ENCODE peak calls at places on chromosomes 12 and 14, in seven cellular contexts. L is ovary; V is OCI-LY7; S is hepatocyte; W is GM23248; E is CD8-positive, alpha-beta memory T cell; P is lower lobe of right lung. N is an unnamed sample. For H3K4me1, the result is how much of the 10 kb centered on the place peaks cover.

GRCh38 chr14:53389207-53389606 is 236.1 kb upstream of the DDHD1 start:
- DNase-seq in W (peak), L (no peak), V (no peak), E (no peak), P (no peak), S (no peak), N (no peak)

GRCh38 chr14:50603565-50603964 is 43.6 kb downstream of the ATL1 start:
- DNase-seq in V (no peak), S (no peak), L (no peak), P (no peak), E (no peak), W (no peak), N (no peak)

GRCh38 chr12:52580496-52580895 is 6.9 kb upstream of the KRT74 start:
- DNase-seq in V (no peak), E (no peak), L (no peak), W (no peak), S (no peak), P (no peak), N (no peak)

GRCh38 chr12:51522696-51523095 is 68.3 kb upstream of the SCN8A start:
- DNase-seq in S (no peak), V (no peak), P (no peak), L (no peak), W (no peak), E (no peak), N (no peak)

GRCh38 chr12:66066071-66066928 is 64.2 kb downstream of the LLPH start:
- DNase-seq in V (no peak), L (no peak), S (no peak), P (no peak), E (no peak), W (peak), N (no peak)

GRCh38 chr14:104523546-104523935 is 56.0 kb upstream of the C14orf180 start:
- DNase-seq in W (no peak), E (no peak), S (no peak), V (no peak), L (no peak), P (no peak), N (no peak)

GRCh38 chr14:59253527-59253926 is 65.1 kb downstream of the DAAM1 start:
- DNase-seq in S (no peak), P (no peak), E (no peak), V (peak), W (no peak), L (no peak), N (no peak)

GRCh38 chr12:56634242-56634836 is 4.2 kb upstream of the BAZ2A start:
- DNase-seq in S (peak), L (peak), E (peak), V (peak), P (peak), W (peak), N (peak)

GRCh38 chr14:22542360-22542759 is 46.7 kb downstream of the DAD1 start:
- DNase-seq in L (no peak), E (no peak), P (no peak), S (no peak), V (no peak), W (no peak), N (no peak)

GRCh38 chr12:111753144-111753881 is 13.4 kb upstream of the ALDH2 start:
- DNase-seq in E (no peak), S (peak), V (peak), P (peak), L (peak), W (peak), N (peak)

GRCh38 chr12:15227004-15227679 is 5.9 kb upstream of the RERG start:
- DNase-seq in W (peak), V (peak), S (peak), E (no peak), L (peak), P (peak), N (peak)

GRCh38 chr14:77113644-77114043 is 15.6 kb downstream of the CIPC start:
- DNase-seq in P (no peak), W (no peak), E (no peak), S (no peak), L (no peak), V (no peak), N (no peak)

GRCh38 chr12:2375871-2376270 is 323.1 kb downstream of the CACNA1C start:
- DNase-seq in W (no peak), V (no peak), L (no peak), E (no peak), S (no peak), P (no peak), N (no peak)

GRCh38 chr14:30553311-30553989 is 5.5 kb upstream of the G2E3 start:
- DNase-seq in L (no peak), V (no peak), W (peak), S (no peak), E (no peak), P (no peak), N (no peak)

GRCh38 chr14:63361790-63362189 is 43.1 kb upstream of the GPHB5 start:
- DNase-seq in W (no peak), L (no peak), P (no peak), S (no peak), V (peak), E (no peak), N (no peak)

GRCh38 chr12:82963961-82964360 is 277.3 kb downstream of the TMTC2 start:
- DNase-seq in P (no peak), L (no peak), E (no peak), V (no peak), S (no peak), W (no peak), N (no peak)

GRCh38 chr12:7091660-7092228 is 501 bp downstream of the C1R start:
- DNase-seq in V (no peak), P (no peak), E (no peak), L (peak), W (peak), S (no peak), N (no peak)

GRCh38 chr12:40137252-40137651 is 31.4 kb upstream of the SLC2A13 start:
- DNase-seq in S (no peak), W (peak), V (peak), E (peak), P (no peak), L (no peak), N (no peak)

GRCh38 chr12:99200711-99201384 is 446.7 kb upstream of the GARIN6 start:
- DNase-seq in V (no peak), E (no peak), S (no peak), P (no peak), L (no peak), W (no peak), N (no peak)

GRCh38 chr14:97380539-97380941 is 583.4 kb downstream of the VRK1 start:
- DNase-seq in E (no peak), V (no peak), S (peak), W (no peak), P (no peak), L (no peak), N (no peak)

GRCh38 chr14:105255021-105255507 is 6.7 kb downstream of the BTBD6 start:
- DNase-seq in E (no peak), L (no peak), S (no peak), P (no peak), W (no peak), V (no peak), N (no peak)

GRCh38 chr12:131007031-131007793 is 53.5 kb downstream of the ADGRD1 start:
- DNase-seq in W (peak), L (peak), V (no peak), P (peak), S (peak), E (no peak), N (peak)

GRCh38 chr12:75979181-75979580 is 52.4 kb downstream of the PHLDA1 start:
- DNase-seq in P (no peak), E (peak), V (no peak), W (peak), S (no peak), L (no peak), N (no peak)

GRCh38 chr12:78275886-78276285 is 445.2 kb downstream of the NAV3 start:
- DNase-seq in S (no peak), E (no peak), V (no peak), L (no peak), P (no peak), W (no peak), N (no peak)

DNA sequence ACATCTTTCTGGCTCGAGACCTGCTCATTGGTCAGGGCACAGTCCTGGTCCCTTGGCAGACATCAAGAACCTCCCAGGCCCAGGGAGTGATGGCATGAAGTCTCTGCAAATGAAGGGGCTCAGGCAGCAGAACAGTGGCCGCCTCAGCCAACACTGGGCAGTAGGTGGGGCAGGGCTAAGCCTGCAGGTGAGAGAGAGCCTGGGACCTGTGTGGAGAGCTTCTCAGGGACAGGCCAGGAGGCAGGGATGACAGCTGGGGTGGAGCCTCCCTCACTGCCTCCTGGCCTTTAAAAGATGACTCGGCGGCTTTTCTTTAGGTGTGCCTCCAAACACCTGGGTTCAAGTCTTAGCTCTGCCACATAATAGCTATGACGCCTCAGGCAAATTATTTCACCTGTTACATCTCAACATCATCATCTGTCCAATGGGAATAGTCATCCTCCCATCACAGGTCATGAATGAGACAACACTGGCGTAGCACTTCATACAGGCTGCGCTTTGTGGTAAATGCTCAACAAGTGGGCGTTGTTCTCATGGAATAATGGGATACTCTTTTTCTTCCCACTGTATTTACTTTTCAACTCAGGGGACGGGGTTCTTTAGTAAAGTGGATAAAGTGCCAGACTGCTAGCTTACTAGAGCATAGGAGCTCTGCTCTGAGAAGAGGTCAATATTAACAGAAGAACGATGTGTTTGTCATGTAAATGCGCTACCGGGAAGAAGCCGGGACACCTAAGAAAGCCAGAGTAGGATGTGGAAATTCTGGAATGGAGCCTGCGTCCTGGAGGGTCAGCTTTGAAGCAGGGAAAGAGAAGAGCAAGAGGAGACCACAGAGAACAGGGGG is 277.4 kb downstream of the FOXN3 start:
- DNase-seq in L (no peak), P (no peak), V (no peak), E (no peak), S (no peak), W (no peak), N (no peak)
- H3K4me3 ChIP-seq in L (no peak), P (no peak), V (no peak), E (no peak), S (no peak), W (no peak), N (no peak)

DNA sequence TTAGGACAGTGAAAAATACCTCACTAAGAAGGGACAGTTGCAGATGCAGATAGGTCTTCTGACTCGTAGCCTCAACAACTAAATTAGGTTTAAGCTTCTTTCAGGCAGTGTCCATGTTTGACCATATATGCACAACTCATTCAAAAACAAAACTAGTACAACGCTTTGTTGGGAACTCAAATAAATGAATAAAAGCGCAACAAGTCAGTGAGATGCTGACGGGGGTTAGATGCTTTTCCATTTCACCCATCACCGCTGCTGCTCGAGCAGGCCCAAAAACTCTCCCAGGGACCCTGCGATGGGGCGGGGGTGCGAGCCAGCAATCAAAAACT is 625 bp downstream of the RPAP3 start:
- DNase-seq in W (no peak), L (no peak), V (no peak), E (no peak), S (no peak), P (no peak), N (no peak)
- H3K4me1 ChIP-seq in W (under half), L (under half), V (under half), E (under half), S (under half), P (under half), N (under half)

GRCh38 chr12:104473374-104473983 is 16.7 kb downstream of the CHST11 start:
- DNase-seq in L (no peak), S (no peak), P (no peak), E (no peak), W (no peak), V (peak), N (no peak)
- H3K4me3 ChIP-seq in L (no peak), S (no peak), P (no peak), E (peak), W (no peak), V (peak), N (no peak)

GRCh38 chr14:91367173-91368171 is 50.1 kb downstream of the CCDC88C start:
- DNase-seq in W (no peak), E (peak), V (peak), P (peak), S (peak), L (no peak), N (peak)

GRCh38 chr14:91369628-91370445 is 47.8 kb downstream of the CCDC88C start:
- DNase-seq in P (no peak), S (no peak), L (no peak), E (no peak), W (peak), V (no peak), N (peak)

GRCh38 chr14:91371011-91371989 is 46.3 kb downstream of the CCDC88C start:
- DNase-seq in L (no peak), V (no peak), E (no peak), S (no peak), W (no peak), P (no peak), N (no peak)

GRCh38 chr14:91366749-91367148 is 50.9 kb downstream of the CCDC88C start:
- DNase-seq in W (no peak), E (no peak), P (no peak), S (no peak), L (no peak), V (no peak), N (no peak)

DNA sequence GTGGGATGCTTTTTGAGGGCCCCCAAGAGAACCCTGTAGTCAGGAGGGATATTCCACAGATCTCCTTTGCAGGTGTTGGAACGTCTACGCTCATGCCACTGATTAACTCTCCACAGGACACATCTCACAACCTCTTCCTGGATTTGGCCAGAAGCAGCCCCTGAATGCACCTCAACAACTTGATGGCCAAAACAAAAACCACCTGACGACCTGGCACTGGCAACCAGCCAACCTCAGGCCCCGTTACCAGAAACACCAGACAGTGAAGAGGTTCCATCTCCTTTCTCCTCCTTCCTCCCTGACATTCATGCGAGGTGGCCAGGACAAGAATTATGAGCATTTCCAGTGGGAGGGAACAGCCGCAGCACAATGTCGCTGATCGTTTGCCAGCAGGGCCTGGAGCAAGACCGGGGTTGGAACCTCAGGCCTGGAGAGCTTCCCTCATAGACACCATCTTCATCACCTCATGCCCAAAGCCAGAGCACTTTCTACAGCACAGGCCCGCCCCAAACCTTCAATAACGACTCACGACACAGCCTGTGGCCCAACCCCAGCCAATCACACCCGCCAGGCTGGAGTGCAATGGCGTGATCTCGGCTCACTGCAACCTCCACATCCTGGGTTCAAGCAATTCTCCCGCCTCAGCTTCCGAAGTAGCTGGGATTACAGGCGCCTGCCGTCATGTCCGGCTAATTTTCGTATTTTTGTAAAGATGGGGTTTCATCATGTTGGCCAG is 48.8 kb downstream of the CCDC88C start:
- DNase-seq in S (no peak), E (no peak), L (no peak), W (no peak), V (peak), P (no peak), N (no peak)
- H3K4me1 ChIP-seq in S (under half), E (half or more), L (under half), W (under half), V (half or more), P (half or more), N (under half)

GRCh38 chr12:12723681-12724420 is 6.7 kb downstream of the CDKN1B start:
- DNase-seq in S (peak), L (peak), E (peak), W (peak), P (peak), V (peak), N (no peak)
- H3K4me3 ChIP-seq in S (peak), L (peak), E (peak), W (peak), P (peak), V (peak), N (peak)

DNA sequence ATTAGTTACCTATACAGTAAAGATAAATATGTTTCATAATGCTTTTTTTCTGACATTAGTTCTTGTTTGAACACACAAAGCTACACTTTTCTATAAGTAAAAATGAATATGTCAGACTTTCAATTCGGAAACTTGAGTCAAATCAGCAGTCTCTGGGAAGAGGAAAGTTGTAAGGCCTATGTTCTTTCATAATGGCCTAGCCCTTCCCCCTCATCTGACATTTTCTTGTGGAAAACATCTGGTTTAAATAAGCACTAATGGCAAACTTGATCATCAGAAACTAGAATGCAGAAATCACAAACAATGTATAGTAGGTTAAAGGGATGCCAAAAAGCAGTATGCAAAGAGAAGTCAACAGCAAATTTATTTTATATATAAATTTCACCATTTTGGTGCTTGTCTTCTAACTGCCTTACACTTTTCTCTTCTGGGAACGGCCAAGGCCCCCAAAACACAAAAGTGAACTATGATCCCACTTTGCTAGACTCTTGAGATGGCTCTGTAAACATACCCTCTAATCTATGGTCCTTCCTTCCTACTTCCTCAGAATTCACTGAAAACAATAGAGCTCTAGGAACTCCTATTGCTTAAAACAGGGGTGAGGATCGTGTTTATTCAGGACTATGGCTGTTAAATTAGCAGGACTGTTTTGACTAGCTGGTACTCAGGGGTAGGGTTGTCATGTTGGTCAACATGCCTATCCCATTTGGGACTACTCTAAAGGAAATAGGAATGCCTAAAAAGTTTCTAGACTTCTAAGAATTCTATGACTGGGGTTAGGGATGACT is 444.2 kb downstream of the RAD51B start:
- DNase-seq in S (no peak), E (no peak), L (no peak), W (peak), P (no peak), V (no peak), N (no peak)
- H3K4me1 ChIP-seq in S (under half), E (half or more), L (under half), W (under half), P (under half), V (half or more), N (under half)

DNA sequence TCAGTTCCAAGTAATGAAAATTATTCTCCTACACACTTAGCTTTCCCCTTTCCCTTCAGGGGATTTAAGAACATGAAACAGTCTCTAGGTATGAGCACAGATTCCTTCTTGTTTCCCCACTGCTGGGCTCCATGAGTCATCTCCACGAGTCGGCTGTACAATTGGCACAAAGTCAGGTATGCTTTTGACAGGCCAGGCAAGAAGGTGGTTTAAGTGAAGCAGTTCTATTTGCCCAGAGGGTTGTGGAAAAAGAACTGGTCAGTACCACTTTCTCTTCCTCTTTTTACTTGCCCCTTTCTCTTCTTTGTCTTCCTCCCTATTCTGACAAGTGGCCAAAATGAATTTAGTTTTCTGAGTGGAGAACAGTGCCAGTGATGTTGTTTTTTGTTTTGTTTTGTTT is 16.3 kb downstream of the DYNC1H1 start:
- DNase-seq in L (no peak), P (no peak), S (peak), V (peak), E (no peak), W (peak), N (peak)
- H3K4me3 ChIP-seq in L (no peak), P (no peak), S (no peak), V (no peak), E (no peak), W (peak), N (no peak)

GRCh38 chr14:68951051-68951797 is 27.9 kb downstream of the ACTN1 start:
- DNase-seq in P (peak), V (no peak), E (no peak), S (peak), L (peak), W (peak), N (peak)
- H3K4me1 ChIP-seq in P (half or more), V (under half), E (half or more), S (half or more), L (under half), W (half or more), N (under half)